ENCODE peak calls at places on chromosomes 12 and 14, in six cellular contexts. X, Q, E, W, N and M are unnamed samples. For H3K4me1, the result is how much of the 10 kb centered on the place peaks cover.

GRCh38 chr12:124387510-124387855 is 92.6 kb downstream of the RFLNA start:
- DNase-seq in Q (no peak), N (no peak), W (peak), E (no peak), X (no peak), M (peak)

GRCh38 chr12:123131879-123132402 is 18.9 kb downstream of the PITPNM2 start:
- DNase-seq in N (peak), E (no peak), Q (no peak), X (no peak), W (no peak), M (no peak)

GRCh38 chr12:562634-563033 is 100.6 kb downstream of the NINJ2 start:
- DNase-seq in X (no peak), E (no peak), Q (no peak), N (no peak), W (no peak), M (no peak)

GRCh38 chr14:35695072-35695471 is 114.0 kb downstream of the RALGAPA1 start:
- DNase-seq in Q (no peak), N (no peak), E (no peak), X (no peak), W (no peak), M (no peak)

GRCh38 chr14:44763356-44763755 is 198.4 kb downstream of the KLHL28 start:
- DNase-seq in N (no peak), W (no peak), Q (no peak), E (peak), X (no peak), M (no peak)

GRCh38 chr14:54814076-54814475 is 88.5 kb downstream of the GCH1 start:
- DNase-seq in E (no peak), W (no peak), Q (no peak), X (peak), N (peak), M (no peak)

GRCh38 chr12:131643581-131644452 is 67.1 kb upstream of the SFSWAP start:
- DNase-seq in Q (no peak), E (no peak), W (peak), N (no peak), X (no peak), M (no peak)

GRCh38 chr12:108572166-108572790 is 9.9 kb downstream of the ISCU start:
- DNase-seq in N (no peak), Q (no peak), W (no peak), X (peak), E (peak), M (no peak)

GRCh38 chr12:108768591-108769500 is 37.5 kb upstream of the CORO1C start:
- DNase-seq in E (no peak), Q (peak), W (no peak), X (no peak), N (no peak), M (peak)

GRCh38 chr12:26704684-26705475 is 128.1 kb downstream of the ITPR2 start:
- DNase-seq in X (peak), E (peak), N (no peak), W (peak), Q (no peak), M (no peak)

GRCh38 chr12:16454481-16454880 is 107.0 kb downstream of the MGST1 start:
- DNase-seq in X (no peak), N (no peak), Q (no peak), W (no peak), E (peak), M (no peak)

GRCh38 chr12:45543887-45544286 is 185.6 kb upstream of the ARID2 start:
- DNase-seq in N (peak), E (peak), W (peak), X (peak), Q (peak), M (no peak)

GRCh38 chr14:93765032-93765626 is 23.2 kb downstream of the PRIMA1 start:
- DNase-seq in E (no peak), X (no peak), W (no peak), Q (peak), N (no peak), M (no peak)

GRCh38 chr12:70258605-70259403 is 15.6 kb downstream of the CNOT2 start:
- DNase-seq in W (no peak), N (no peak), Q (no peak), E (no peak), X (no peak), M (no peak)

GRCh38 chr12:552466-552865 is 92.7 kb downstream of the B4GALNT3 start:
- DNase-seq in W (no peak), E (no peak), Q (no peak), N (no peak), X (no peak), M (no peak)

GRCh38 chr12:53927220-53928029 is 11.2 kb upstream of the HOXC13 start:
- DNase-seq in W (no peak), X (no peak), N (no peak), E (no peak), Q (no peak), M (no peak)

GRCh38 chr14:57761800-57762199 is 104.1 kb downstream of the SLC35F4 start:
- DNase-seq in W (no peak), X (no peak), N (no peak), E (no peak), Q (peak), M (no peak)

GRCh38 chr12:6297170-6297569 is 13.3 kb upstream of the PLEKHG6 start:
- DNase-seq in W (no peak), E (no peak), N (no peak), Q (no peak), X (no peak), M (no peak)

GRCh38 chr12:6295187-6295811 is 15.2 kb upstream of the PLEKHG6 start:
- DNase-seq in N (no peak), Q (no peak), W (peak), X (peak), E (peak), M (no peak)

GRCh38 chr12:6294533-6295186 is 15.8 kb upstream of the PLEKHG6 start:
- DNase-seq in W (no peak), E (no peak), Q (no peak), X (no peak), N (no peak), M (no peak)

GRCh38 chr12:6292606-6293005 is 17.9 kb upstream of the PLEKHG6 start:
- DNase-seq in Q (no peak), E (no peak), X (peak), N (no peak), W (no peak), M (no peak)

DNA sequence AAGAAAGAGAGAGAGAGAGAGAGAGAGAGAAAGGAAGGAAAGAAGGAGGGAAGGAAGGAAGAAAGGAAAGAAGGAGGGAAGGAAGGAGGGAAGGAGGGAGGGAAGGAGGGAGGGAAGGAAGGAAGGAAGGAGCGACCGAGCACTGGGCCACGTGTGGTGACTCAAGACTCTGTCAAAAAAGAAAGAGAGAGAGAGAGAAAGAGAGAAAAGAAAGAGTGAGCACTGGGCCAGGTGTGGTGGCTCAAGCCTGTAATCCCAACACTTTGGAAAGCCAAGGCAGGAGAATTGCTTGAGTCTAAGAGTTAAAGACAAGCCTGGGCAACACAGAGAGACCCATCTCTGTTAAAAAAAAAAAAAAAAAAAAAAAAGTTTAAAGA is 16.3 kb upstream of the PLEKHG6 start:
- DNase-seq in Q (no peak), N (no peak), X (no peak), E (no peak), W (no peak), M (no peak)
- H3K4me1 ChIP-seq in Q (under half), N (under half), X (under half), E (under half), W (under half), M (under half)

DNA sequence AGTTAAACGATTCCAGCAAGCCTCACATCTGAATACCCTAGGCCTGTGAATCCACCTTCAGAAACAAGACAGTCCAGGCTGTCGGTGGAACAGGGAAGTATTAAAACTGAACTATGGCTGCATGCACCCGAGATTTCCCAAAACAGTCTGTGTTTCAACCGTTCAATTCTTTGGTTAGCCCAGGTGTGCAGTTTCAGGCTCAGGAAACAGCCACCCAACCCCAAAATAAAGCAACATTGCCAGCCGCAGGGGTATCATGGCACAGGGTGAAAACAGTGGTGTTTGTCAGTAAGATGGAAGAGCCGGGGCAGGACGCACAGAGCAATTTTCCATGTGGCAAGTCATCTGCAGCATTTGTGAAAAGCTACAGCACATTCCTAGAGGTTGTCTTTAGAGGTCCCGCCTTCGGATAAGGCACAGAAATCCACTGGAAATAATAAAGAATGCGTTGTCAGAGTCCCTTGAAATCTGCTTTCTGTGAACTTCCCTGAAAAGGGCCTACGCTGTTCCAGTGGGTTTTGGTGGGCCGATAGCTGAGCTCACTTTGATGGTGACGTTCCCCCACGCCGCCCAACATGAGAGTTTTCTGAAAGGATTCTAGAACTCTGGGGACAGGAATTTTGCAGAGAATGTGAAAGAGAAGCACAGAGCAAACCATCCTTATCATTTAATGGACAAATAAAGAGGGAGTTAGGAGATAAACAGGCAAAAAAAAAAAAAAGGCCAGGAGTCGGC is 84.9 kb downstream of the BCL11B start:
- DNase-seq in E (no peak), X (no peak), W (no peak), Q (no peak), N (no peak), M (no peak)
- H3K9ac ChIP-seq in E (no peak), X (no peak), W (no peak), Q (no peak), N (no peak), M (no peak)

DNA sequence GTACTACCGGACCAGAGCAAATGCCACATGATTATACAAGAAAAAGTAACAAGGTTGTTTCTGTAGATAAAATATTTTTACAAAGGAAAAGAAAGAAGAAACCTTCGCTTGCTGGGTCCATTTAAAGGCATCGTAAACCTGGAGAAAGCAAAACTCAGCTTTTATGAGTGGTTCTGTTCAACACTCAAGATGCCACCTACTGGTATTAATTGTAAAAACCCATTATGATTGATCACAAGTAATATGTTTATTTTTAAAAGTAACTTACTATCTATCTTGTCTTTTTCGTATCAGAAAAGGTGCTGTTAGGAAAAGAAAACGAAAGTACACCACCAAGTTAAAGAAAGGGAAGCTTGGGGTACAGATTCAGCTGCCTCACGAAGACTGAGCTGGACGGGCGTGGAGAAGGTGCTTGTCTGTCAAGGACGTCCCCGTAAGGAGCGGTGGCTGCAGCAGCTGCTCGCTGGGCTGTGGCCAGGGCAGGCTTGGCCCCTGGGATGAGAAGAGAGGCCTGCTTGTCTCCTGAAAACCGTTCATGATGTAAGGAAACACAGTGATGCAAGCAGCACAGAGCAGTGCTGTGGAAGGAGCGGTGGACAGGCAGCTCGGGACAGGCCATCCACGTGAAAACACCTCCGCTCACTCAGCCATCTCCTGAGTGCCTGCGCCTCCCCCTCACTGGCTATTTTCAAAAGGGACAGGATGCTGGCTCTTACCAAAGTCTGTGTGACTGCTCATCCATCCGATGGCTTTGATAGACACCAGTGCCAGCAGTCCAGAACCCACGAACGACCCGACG is 25.0 kb downstream of the SLC15A4 start:
- DNase-seq in E (no peak), W (peak), Q (no peak), X (peak), N (no peak), M (no peak)
- TF ChIP-seq CTCF in E (no peak), W (no peak), Q (peak), X (peak), N (peak), M (no peak)

GRCh38 chr12:116319851-116320621 is 42.5 kb upstream of the MED13L start:
- DNase-seq in N (no peak), X (peak), W (peak), E (peak), Q (no peak), M (no peak)
- H3K4me1 ChIP-seq in N (under half), X (under half), W (under half), E (under half), Q (under half), M (under half)

DNA sequence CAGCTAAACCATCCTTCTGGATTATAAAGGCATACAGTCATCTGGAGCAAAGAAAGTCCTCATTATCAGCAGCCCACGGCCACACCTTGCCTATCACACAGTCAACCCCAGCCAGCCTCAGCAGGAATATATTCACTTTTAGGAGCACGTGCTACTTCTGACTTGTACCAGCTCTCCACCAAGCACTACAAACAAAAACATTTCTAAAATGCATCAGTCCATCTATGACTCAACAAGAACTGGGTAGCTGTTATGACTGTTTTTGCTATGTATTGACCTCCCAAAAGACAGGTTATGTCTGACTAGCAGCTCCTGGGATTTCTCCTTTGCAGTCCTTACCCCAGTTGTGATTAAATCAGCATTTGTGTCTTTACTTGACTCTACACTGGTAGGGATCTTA is 31.2 kb downstream of the NUAK1 start:
- DNase-seq in E (peak), W (peak), Q (no peak), N (no peak), X (peak), M (no peak)
- H3K9ac ChIP-seq in E (no peak), W (no peak), Q (no peak), N (no peak), X (no peak), M (no peak)

GRCh38 chr12:107545737-107546363 is 139.7 kb upstream of the PWP1 start:
- DNase-seq in W (no peak), E (no peak), Q (no peak), N (no peak), X (no peak), M (no peak)

GRCh38 chr12:107541001-107541400 is 144.6 kb upstream of the PWP1 start:
- DNase-seq in W (no peak), N (no peak), Q (no peak), E (no peak), X (no peak), M (no peak)

GRCh38 chr12:107547421-107547820 is 138.2 kb upstream of the PWP1 start:
- DNase-seq in W (no peak), X (no peak), Q (no peak), E (no peak), N (no peak), M (no peak)

GRCh38 chr12:107544947-107545346 is 140.7 kb upstream of the PWP1 start:
- DNase-seq in W (no peak), Q (no peak), N (no peak), X (no peak), E (peak), M (no peak)

DNA sequence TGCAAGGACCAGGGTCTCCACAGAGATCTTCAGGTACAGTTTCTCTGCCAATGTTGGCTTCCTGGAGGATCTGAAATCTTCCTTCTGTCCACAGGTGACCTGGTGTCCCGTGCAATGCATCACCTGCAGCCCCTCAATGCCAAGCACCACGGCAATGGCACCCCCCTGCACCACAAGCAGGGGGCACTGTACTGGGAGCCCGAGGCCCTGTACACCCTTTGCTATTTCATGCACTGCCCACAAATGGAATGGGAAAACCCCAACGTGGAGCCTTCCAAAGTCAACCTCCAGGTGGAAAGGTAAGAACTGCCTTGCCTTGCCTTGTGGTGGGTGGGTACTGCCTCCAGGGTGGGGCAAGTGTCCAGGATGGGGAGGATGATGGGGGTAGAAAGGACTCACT is 141.8 kb upstream of the PWP1 start:
- DNase-seq in W (no peak), Q (no peak), X (no peak), E (no peak), N (no peak), M (no peak)
- TF ChIP-seq CTCF in W (no peak), Q (no peak), X (no peak), E (no peak), N (no peak), M (no peak)